ENCODE peak calls at places on chromosomes 3 and 15, in five cellular contexts. One of them, this sample, is unnamed.

GRCh38 chr15:85837881-85838280 is 43.2 kb upstream of the KLHL25 start:
- DNase-seq in B cell: no peak
- DNase-seq in NCI-H2081: no peak
- DNase-seq in SW 1271: no peak
- DNase-seq in GM13977: no peak
- DNase-seq in this sample: no peak

GRCh38 chr3:183279371-183279770 is 26.3 kb downstream of the B3GNT5 start:
- DNase-seq in B cell: no peak
- DNase-seq in NCI-H2081: no peak
- DNase-seq in SW 1271: no peak
- DNase-seq in GM13977: no peak
- DNase-seq in this sample: no peak

GRCh38 chr3:71064976-71065763 is 518.4 kb downstream of the FOXP1 start:
- DNase-seq in B cell: peak
- DNase-seq in NCI-H2081: no peak
- DNase-seq in SW 1271: no peak
- DNase-seq in GM13977: peak
- DNase-seq in this sample: no peak

GRCh38 chr15:39798382-39798781 is 15.7 kb upstream of the FSIP1 start:
- DNase-seq in B cell: no peak
- DNase-seq in NCI-H2081: no peak
- DNase-seq in SW 1271: no peak
- DNase-seq in GM13977: no peak
- DNase-seq in this sample: no peak

GRCh38 chr15:89194608-89195007 is 26.8 kb downstream of the RLBP1 start:
- DNase-seq in B cell: no peak
- DNase-seq in NCI-H2081: no peak
- DNase-seq in SW 1271: no peak
- DNase-seq in GM13977: no peak
- DNase-seq in this sample: no peak

GRCh38 chr3:32432711-32433530 is 41.3 kb downstream of the CMTM7 start:
- DNase-seq in B cell: no peak
- DNase-seq in NCI-H2081: no peak
- DNase-seq in SW 1271: no peak
- DNase-seq in GM13977: peak
- DNase-seq in this sample: no peak

GRCh38 chr3:95120921-95121320 is 1058.1 kb downstream of the NSUN3 start:
- DNase-seq in B cell: no peak
- DNase-seq in NCI-H2081: no peak
- DNase-seq in SW 1271: no peak
- DNase-seq in GM13977: no peak
- DNase-seq in this sample: no peak

GRCh38 chr3:90092994-90093393 is 985.6 kb downstream of the EPHA3 start:
- DNase-seq in B cell: no peak
- DNase-seq in NCI-H2081: no peak
- DNase-seq in SW 1271: no peak
- DNase-seq in GM13977: no peak
- DNase-seq in this sample: no peak

GRCh38 chr3:194323785-194324735 is 27.1 kb downstream of the CPN2 start:
- DNase-seq in B cell: peak
- DNase-seq in NCI-H2081: no peak
- DNase-seq in SW 1271: no peak
- DNase-seq in GM13977: peak
- DNase-seq in this sample: no peak

GRCh38 chr3:84984429-84984828 is 25.6 kb downstream of the CADM2 start:
- DNase-seq in B cell: no peak
- DNase-seq in NCI-H2081: no peak
- DNase-seq in SW 1271: no peak
- DNase-seq in GM13977: no peak
- DNase-seq in this sample: no peak

GRCh38 chr15:71364117-71364584 is 248.9 kb downstream of the THSD4 start:
- DNase-seq in B cell: no peak
- DNase-seq in NCI-H2081: no peak
- DNase-seq in SW 1271: no peak
- DNase-seq in GM13977: no peak
- DNase-seq in this sample: no peak

GRCh38 chr3:42544492-42545283 is 37.1 kb downstream of the SEC22C start:
- DNase-seq in B cell: no peak
- DNase-seq in NCI-H2081: peak
- DNase-seq in SW 1271: no peak
- DNase-seq in GM13977: no peak
- DNase-seq in this sample: no peak

GRCh38 chr3:59698091-59698490 is 648.3 kb upstream of the CFAP20DC start:
- DNase-seq in B cell: no peak
- DNase-seq in NCI-H2081: no peak
- DNase-seq in SW 1271: no peak
- DNase-seq in GM13977: no peak
- DNase-seq in this sample: no peak

GRCh38 chr3:132544130-132544529 is 52.9 kb upstream of the ACKR4 start:
- DNase-seq in B cell: no peak
- DNase-seq in NCI-H2081: no peak
- DNase-seq in SW 1271: no peak
- DNase-seq in GM13977: no peak
- DNase-seq in this sample: no peak

GRCh38 chr15:88375234-88375926 is 91.8 kb downstream of the MRPL46 start:
- DNase-seq in B cell: no peak
- DNase-seq in NCI-H2081: no peak
- DNase-seq in SW 1271: no peak
- DNase-seq in GM13977: no peak
- DNase-seq in this sample: no peak

GRCh38 chr15:97084650-97085049 is 754.1 kb downstream of the NR2F2 start:
- DNase-seq in B cell: no peak
- DNase-seq in NCI-H2081: no peak
- DNase-seq in SW 1271: no peak
- DNase-seq in GM13977: no peak
- DNase-seq in this sample: no peak

GRCh38 chr3:52532517-52532837 is 1.2 kb downstream of the NT5DC2 start:
- DNase-seq in B cell: peak
- DNase-seq in NCI-H2081: peak
- DNase-seq in SW 1271: no peak
- DNase-seq in GM13977: peak
- DNase-seq in this sample: no peak

GRCh38 chr15:78265137-78265460 is 737 bp downstream of the DNAJA4 start:
- DNase-seq in B cell: no peak
- DNase-seq in NCI-H2081: no peak
- DNase-seq in SW 1271: no peak
- DNase-seq in GM13977: no peak
- DNase-seq in this sample: no peak

GRCh38 chr3:171150945-171151344 is 124.4 kb upstream of the SLC2A2 start:
- DNase-seq in B cell: no peak
- DNase-seq in NCI-H2081: no peak
- DNase-seq in SW 1271: no peak
- DNase-seq in GM13977: no peak
- DNase-seq in this sample: no peak

GRCh38 chr3:138348107-138348949 is at the start of gene MRAS:
- DNase-seq in B cell: peak
- DNase-seq in NCI-H2081: peak
- DNase-seq in SW 1271: no peak
- DNase-seq in GM13977: peak
- DNase-seq in this sample: no peak

GRCh38 chr15:71599404-71600225 is 210.7 kb upstream of the NR2E3 start:
- DNase-seq in B cell: no peak
- DNase-seq in NCI-H2081: no peak
- DNase-seq in SW 1271: no peak
- DNase-seq in GM13977: no peak
- DNase-seq in this sample: no peak

GRCh38 chr3:177781686-177782161 is 584.4 kb upstream of the TBL1XR1 start:
- DNase-seq in B cell: no peak
- DNase-seq in NCI-H2081: no peak
- DNase-seq in SW 1271: no peak
- DNase-seq in GM13977: no peak
- DNase-seq in this sample: no peak

GRCh38 chr3:12583280-12583679 is 26.4 kb downstream of the MKRN2 start:
- DNase-seq in B cell: no peak
- DNase-seq in NCI-H2081: no peak
- DNase-seq in SW 1271: no peak
- DNase-seq in GM13977: no peak
- DNase-seq in this sample: no peak

GRCh38 chr3:31729082-31729481 is 196.4 kb downstream of the STT3B start:
- DNase-seq in B cell: no peak
- DNase-seq in NCI-H2081: no peak
- DNase-seq in SW 1271: no peak
- DNase-seq in GM13977: no peak
- DNase-seq in this sample: no peak

This sample was measured in NCI-H2107.